ENCODE peak calls at places on chromosomes 7 and 10, in ten cellular contexts. P is HFF-Myc; U is activated CD4-positive, alpha-beta T cell treated with anti-CD3 and anti-CD28 coated beads, Interleukin-2, amount 50 U/mL, for 24 hours; W is HuH-7.5; G is IMR-90; M is substantia nigra; Q is RWPE2; F is right cardiac atrium; A is EL; O is spleen. T is an unnamed sample.

GRCh38 chr10:44415121-44415520 is 30.2 kb upstream of the CXCL12 start:
- DNase-seq in F (no peak), M (no peak), W (no peak), O (no peak), U (no peak), G (no peak), A (peak; percentile 38), P (no peak), Q (no peak), T (no peak)

GRCh38 chr7:112510032-112510742 is 29.4 kb downstream of the LSMEM1 start:
- DNase-seq in U (no peak), F (no peak), A (peak; percentile 64), P (no peak), M (no peak), O (no peak), Q (no peak), W (no peak), G (peak; percentile 80), T (no peak)

GRCh38 chr7:2945171-2945570 is 98.5 kb downstream of the CARD11 start:
- DNase-seq in U (no peak), W (no peak), O (no peak), P (no peak), Q (no peak), F (no peak), G (no peak), M (no peak), A (no peak), T (peak; percentile 14)

GRCh38 chr7:34311591-34311990 is 346.4 kb upstream of the NPSR1 start:
- DNase-seq in Q (no peak), U (no peak), W (no peak), P (no peak), M (no peak), O (no peak), G (no peak), F (no peak), A (no peak), T (no peak)

GRCh38 chr7:23490357-23491131 is 20.3 kb upstream of the IGF2BP3 start:
- DNase-seq in A (peak; percentile 28), O (peak; percentile 92), G (no peak), F (peak; percentile 60), U (no peak), Q (no peak), W (no peak), M (no peak), P (no peak), T (no peak)

GRCh38 chr7:94971051-94971867 is 63.9 kb downstream of the PPP1R9A start:
- DNase-seq in O (no peak), W (no peak), P (no peak), M (no peak), A (peak; percentile 61), Q (no peak), U (no peak), G (no peak), F (no peak), T (no peak)

GRCh38 chr10:3186365-3186764 is 13.8 kb upstream of the PITRM1 start:
- DNase-seq in O (no peak), G (no peak), M (no peak), F (no peak), Q (no peak), P (no peak), U (peak; percentile 58), W (no peak), A (no peak), T (no peak)

GRCh38 chr7:135620980-135621850 is 41.1 kb upstream of the STMP1 start:
- DNase-seq in P (peak; percentile 63), O (no peak), Q (no peak), A (peak; percentile 84), U (peak; percentile 3), W (peak; percentile 30), M (no peak), F (peak; percentile 20), G (peak; percentile 91), T (no peak)

GRCh38 chr10:103540722-103541121 is 47.2 kb downstream of the NEURL1 start:
- DNase-seq in P (no peak), O (peak; percentile 16), Q (peak; percentile 19), M (no peak), A (peak; percentile 26), G (peak; percentile 13), F (no peak), U (no peak), W (no peak), T (peak; percentile 47)

GRCh38 chr7:4683043-4683883 is 1.2 kb downstream of the FOXK1 start:
- DNase-seq in M (peak; percentile 19), G (no peak), A (no peak), P (no peak), F (no peak), W (no peak), Q (no peak), O (peak; percentile 87), U (no peak), T (no peak)

GRCh38 chr10:114356786-114357588 is 47.3 kb downstream of the AFAP1L2 start:
- DNase-seq in G (peak; percentile 70), W (no peak), F (no peak), M (no peak), Q (no peak), U (no peak), P (peak; percentile 31), A (peak; percentile 38), O (no peak), T (no peak)

GRCh38 chr7:130941322-130942210 is 207.6 kb upstream of the KLF14 start:
- DNase-seq in G (peak; percentile 84), A (peak; percentile 65), W (no peak), M (no peak), Q (no peak), F (peak; percentile 36), O (peak; percentile 83), P (no peak), U (no peak), T (no peak)

GRCh38 chr10:82889703-82890102 is 1014.7 kb downstream of the NRG3 start:
- DNase-seq in Q (no peak), P (no peak), U (no peak), M (no peak), W (no peak), F (no peak), G (no peak), O (no peak), A (no peak), T (no peak)

GRCh38 chr10:93951905-93952304 is 41.8 kb upstream of the PLCE1 start:
- DNase-seq in M (no peak), G (no peak), A (no peak), U (no peak), F (no peak), Q (no peak), O (no peak), W (no peak), P (no peak), T (no peak)

GRCh38 chr7:4739528-4739992 is 35.9 kb upstream of the AP5Z1 start:
- DNase-seq in U (no peak), P (no peak), W (peak; percentile 69), O (no peak), A (no peak), M (no peak), G (peak; percentile 38), F (no peak), Q (no peak), T (no peak)

GRCh38 chr10:69451784-69452251 is 553 bp downstream of the TSPAN15 start:
- DNase-seq in A (no peak), P (no peak), Q (no peak), W (no peak), U (no peak), O (no peak), M (no peak), G (no peak), F (no peak), T (no peak)

GRCh38 chr7:117231047-117231359 is 91.9 kb downstream of the WNT2 start:
- DNase-seq in O (no peak), M (no peak), A (no peak), P (no peak), U (no peak), F (no peak), Q (no peak), W (no peak), G (no peak), T (no peak)

T was measured in mesenteric fat pad.